ENCODE peak calls at places on chromosome 11, in six cellular contexts. K is lung, N is brain microvascular endothelial cell, G is ovary, T is sigmoid colon, D is dorsolateral prefrontal cortex. M is an unnamed sample.

GRCh38 chr11:87083029-87083428 is 45.3 kb downstream of the TMEM135 start:
- DNase-seq in K (no peak), N (no peak), G (no peak), T (no peak), D (no peak), M (no peak)

GRCh38 chr11:34860518-34860917 is 55.7 kb downstream of the APIP start:
- DNase-seq in K (no peak), N (no peak), G (no peak), T (no peak), D (no peak), M (no peak)

GRCh38 chr11:111957663-111958415 is 20.7 kb downstream of the DIXDC1 start:
- DNase-seq in K (no peak), N (no peak), G (no peak), T (no peak), D (no peak), M (no peak)

GRCh38 chr11:75938543-75938942 is 123.5 kb downstream of the UVRAG start:
- DNase-seq in K (no peak), N (peak), G (no peak), T (no peak), D (no peak), M (no peak)

GRCh38 chr11:35815556-35816315 is 128.1 kb upstream of the LDLRAD3 start:
- DNase-seq in K (no peak), N (no peak), G (no peak), T (peak), D (no peak), M (no peak)

GRCh38 chr11:48006301-48006992 is 26.1 kb downstream of the PTPRJ start:
- DNase-seq in K (no peak), N (peak), G (no peak), T (no peak), D (no peak), M (peak)

GRCh38 chr11:44950625-44951472 is at the start of gene TP53I11:
- DNase-seq in K (peak), N (peak), G (peak), T (peak), D (no peak), M (no peak)

GRCh38 chr11:117121176-117121575 is 22.9 kb upstream of the PAFAH1B2 start:
- DNase-seq in K (no peak), N (no peak), G (no peak), T (no peak), D (no peak), M (no peak)

GRCh38 chr11:11265994-11266606 is 87.0 kb downstream of the CSNK2A3 start:
- DNase-seq in K (peak), N (peak), G (no peak), T (no peak), D (no peak), M (no peak)

GRCh38 chr11:36412781-36413383 is 97.2 kb downstream of the TRAF6 start:
- DNase-seq in K (no peak), N (peak), G (no peak), T (no peak), D (no peak), M (no peak)

GRCh38 chr11:124012697-124013096 is at the start of gene OR10G4:
- DNase-seq in K (no peak), N (no peak), G (no peak), T (no peak), D (no peak), M (no peak)

GRCh38 chr11:123822022-123822421 is 15.9 kb upstream of the OR6M1 start:
- DNase-seq in K (no peak), N (no peak), G (no peak), T (no peak), D (no peak), M (no peak)

GRCh38 chr11:126190792-126191191 is 20.7 kb downstream of the RPUSD4 start:
- DNase-seq in K (no peak), N (no peak), G (no peak), T (no peak), D (no peak), M (no peak)

DNA sequence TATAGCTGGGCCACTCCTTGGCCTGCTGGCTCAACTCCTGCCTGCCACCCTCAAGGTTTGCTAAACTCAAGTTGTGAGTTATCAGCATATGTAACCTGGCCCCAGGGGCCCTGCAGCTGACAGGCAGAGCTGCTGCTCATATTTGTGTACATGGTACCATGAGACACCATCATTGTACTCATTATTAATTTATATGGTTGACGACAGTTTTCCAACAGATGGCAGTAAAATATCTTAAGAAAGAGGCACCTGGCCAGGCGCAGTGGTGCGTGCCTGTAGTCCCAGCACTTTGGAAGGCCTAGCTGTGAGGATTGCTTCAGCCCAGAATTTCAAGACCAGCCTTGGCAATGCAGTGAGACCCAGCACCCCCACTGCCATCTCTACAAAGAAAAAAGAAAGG is 11.4 kb upstream of the DENND5A start:
- DNase-seq in K (no peak), N (no peak), G (no peak), T (no peak), D (no peak), M (peak)
- TF ChIP-seq CTCF in K (no peak), N (no peak), G (no peak), T (no peak), D (no peak), M (peak)

GRCh38 chr11:33682446-33682845 is 18.2 kb downstream of the C11orf91 start:
- DNase-seq in K (no peak), N (no peak), G (no peak), T (no peak), D (no peak), M (no peak)
- TF ChIP-seq CTCF in K (no peak), N (peak), G (no peak), T (no peak), D (no peak), M (peak)

GRCh38 chr11:68932933-68933577 is 29.4 kb downstream of the IGHMBP2 start:
- DNase-seq in K (no peak), N (no peak), G (no peak), T (no peak), D (no peak), M (peak)

GRCh38 chr11:68934666-68935065 is 31.0 kb downstream of the IGHMBP2 start:
- DNase-seq in K (no peak), N (no peak), G (no peak), T (no peak), D (no peak), M (peak)

GRCh38 chr11:68935066-68935465 is 31.4 kb downstream of the IGHMBP2 start:
- DNase-seq in K (no peak), N (no peak), G (no peak), T (no peak), D (no peak), M (peak)

GRCh38 chr11:68933605-68934320 is 30.1 kb downstream of the IGHMBP2 start:
- DNase-seq in K (no peak), N (no peak), G (no peak), T (no peak), D (no peak), M (peak)

GRCh38 chr11:68934321-68934645 is 30.6 kb downstream of the IGHMBP2 start:
- DNase-seq in K (no peak), N (no peak), G (no peak), T (no peak), D (no peak), M (no peak)
- TF ChIP-seq CTCF in K (no peak), N (no peak), G (no peak), T (no peak), D (no peak), M (no peak)

GRCh38 chr11:59273008-59273841 is 60.5 kb upstream of the MPEG1 start:
- DNase-seq in K (no peak), N (no peak), G (no peak), T (no peak), D (no peak), M (no peak)
- TF ChIP-seq CTCF in K (no peak), N (no peak), G (no peak), T (no peak), D (no peak), M (no peak)

GRCh38 chr11:80844110-80844509 is 1403.3 kb upstream of the TENM4 start:
- DNase-seq in K (no peak), N (no peak), G (no peak), T (no peak), D (no peak), M (no peak)

GRCh38 chr11:80849253-80849652 is 1408.4 kb upstream of the TENM4 start:
- DNase-seq in K (no peak), N (no peak), G (no peak), T (no peak), D (no peak), M (no peak)

GRCh38 chr11:80843266-80843974 is 1402.6 kb upstream of the TENM4 start:
- DNase-seq in K (no peak), N (no peak), G (no peak), T (no peak), D (no peak), M (no peak)

GRCh38 chr11:80846979-80847378 is 1406.1 kb upstream of the TENM4 start:
- DNase-seq in K (no peak), N (peak), G (no peak), T (no peak), D (no peak), M (no peak)

GRCh38 chr11:80846442-80846841 is 1405.6 kb upstream of the TENM4 start:
- DNase-seq in K (no peak), N (peak), G (no peak), T (no peak), D (no peak), M (no peak)
- TF ChIP-seq CTCF in K (no peak), N (no peak), G (no peak), T (no peak), D (no peak), M (no peak)

GRCh38 chr11:121648306-121648705 is 195.5 kb upstream of the SORL1-AS1 start:
- DNase-seq in K (no peak), N (no peak), G (no peak), T (no peak), D (no peak), M (no peak)
- TF ChIP-seq CTCF in K (no peak), N (peak), G (no peak), T (no peak), D (no peak), M (peak)

GRCh38 chr11:69241075-69241740 is 52.7 kb upstream of the MYEOV start:
- DNase-seq in K (no peak), N (no peak), G (no peak), T (peak), D (no peak), M (no peak)

GRCh38 chr11:69241844-69242582 is 51.9 kb upstream of the MYEOV start:
- DNase-seq in K (no peak), N (no peak), G (no peak), T (no peak), D (no peak), M (no peak)

GRCh38 chr11:69239320-69240040 is 54.5 kb upstream of the MYEOV start:
- DNase-seq in K (no peak), N (no peak), G (no peak), T (peak), D (no peak), M (no peak)

GRCh38 chr11:69238562-69239319 is 55.2 kb upstream of the MYEOV start:
- DNase-seq in K (no peak), N (no peak), G (no peak), T (peak), D (no peak), M (no peak)

GRCh38 chr11:69240332-69241074 is 53.5 kb upstream of the MYEOV start:
- DNase-seq in K (no peak), N (no peak), G (no peak), T (no peak), D (no peak), M (no peak)
- TF ChIP-seq CTCF in K (peak), N (peak), G (no peak), T (no peak), D (peak), M (peak)